ENCODE peak calls at places on chromosome 18, in nine cellular contexts. X is GM23338, L is K562, U is HCT116, V is GM12891, Q is SK-N-SH, K is H1, J is GM12892, O is HepG2. G is an unnamed sample.

GRCh38 chr18:35474884-35475283 is 22.9 kb downstream of the INO80C start:
- DNase-seq in X (no peak), L (no peak), U (no peak), V (no peak), Q (no peak), K (no peak), J (no peak), O (no peak), G (no peak)

GRCh38 chr18:75104483-75104882 is 104.5 kb downstream of the PTGR3 start:
- DNase-seq in X (no peak), L (no peak), U (no peak), V (no peak), Q (no peak), K (peak; percentile 11), J (no peak), O (no peak), G (no peak)

GRCh38 chr18:27713037-27713726 is 463.7 kb downstream of the CDH2 start:
- DNase-seq in X (peak; percentile 59), L (no peak), U (no peak), V (no peak), Q (no peak), K (no peak), J (no peak), O (no peak), G (no peak)

GRCh38 chr18:41767960-41768359 is 187.1 kb upstream of the PIK3C3 start:
- DNase-seq in X (peak; percentile 29), L (no peak), U (no peak), V (no peak), Q (peak; percentile 16), K (no peak), J (no peak), O (no peak), G (no peak)

GRCh38 chr18:42373584-42373983 is 418.6 kb downstream of the PIK3C3 start:
- DNase-seq in X (no peak), L (no peak), U (no peak), V (no peak), Q (no peak), K (no peak), J (no peak), O (no peak), G (no peak)

GRCh38 chr18:55524353-55525123 is 63.5 kb downstream of the TCF4 start:
- DNase-seq in X (peak; percentile 24), L (no peak), U (no peak), V (no peak), Q (no peak), K (no peak), J (no peak), O (no peak), G (no peak)

GRCh38 chr18:25351773-25352628 is at the start of gene ZNF521:
- DNase-seq in X (peak; percentile 88), L (peak; percentile 90), U (peak; percentile 18), V (peak; percentile 48), Q (peak; percentile 94), K (peak; percentile 86), J (peak; percentile 42), O (peak; percentile 40), G (peak; percentile 93)

GRCh38 chr18:55988537-55988936 is 400.5 kb upstream of the TCF4 start:
- DNase-seq in X (no peak), L (no peak), U (no peak), V (no peak), Q (no peak), K (no peak), J (no peak), O (no peak), G (no peak)

GRCh38 chr18:31750259-31750658 is 10.4 kb downstream of the SLC25A52 start:
- DNase-seq in X (no peak), L (no peak), U (no peak), V (no peak), Q (no peak), K (no peak), J (no peak), O (no peak), G (no peak)

GRCh38 chr18:3029215-3029972 is 16.4 kb upstream of the LPIN2 start:
- DNase-seq in X (no peak), L (peak; percentile 64), U (no peak), V (no peak), Q (no peak), K (no peak), J (no peak), O (no peak), G (no peak)

GRCh38 chr18:75105551-75106254 is 103.2 kb downstream of the PTGR3 start:
- DNase-seq in X (no peak), L (no peak), U (no peak), V (no peak), Q (no peak), K (peak; percentile 42), J (no peak), O (no peak), G (peak; percentile 40)

GRCh38 chr18:47206945-47207637 is 30.9 kb upstream of the IER3IP1 start:
- DNase-seq in X (peak; percentile 22), L (no peak), U (no peak), V (no peak), Q (no peak), K (no peak), J (no peak), O (no peak), G (no peak)

GRCh38 chr18:24388975-24389374 is 8.6 kb downstream of the OSBPL1A start:
- DNase-seq in X (no peak), L (no peak), U (no peak), V (no peak), Q (peak; percentile 44), K (no peak), J (no peak), O (no peak), G (no peak)

GRCh38 chr18:13136689-13137040 is 81.9 kb upstream of the LDLRAD4 start:
- DNase-seq in X (peak; percentile 70), L (no peak), U (no peak), V (no peak), Q (peak; percentile 82), K (peak; percentile 58), J (no peak), O (no peak), G (no peak)

GRCh38 chr18:27225947-27226481 is 40.9 kb upstream of the CHST9 start:
- DNase-seq in X (no peak), L (no peak), U (no peak), V (no peak), Q (no peak), K (no peak), J (no peak), O (no peak), G (no peak)

GRCh38 chr18:3688682-3689081 is 238.7 kb downstream of the TGIF1 start:
- DNase-seq in X (peak; percentile 69), L (no peak), U (no peak), V (no peak), Q (peak; percentile 42), K (no peak), J (no peak), O (no peak), G (no peak)

DNA sequence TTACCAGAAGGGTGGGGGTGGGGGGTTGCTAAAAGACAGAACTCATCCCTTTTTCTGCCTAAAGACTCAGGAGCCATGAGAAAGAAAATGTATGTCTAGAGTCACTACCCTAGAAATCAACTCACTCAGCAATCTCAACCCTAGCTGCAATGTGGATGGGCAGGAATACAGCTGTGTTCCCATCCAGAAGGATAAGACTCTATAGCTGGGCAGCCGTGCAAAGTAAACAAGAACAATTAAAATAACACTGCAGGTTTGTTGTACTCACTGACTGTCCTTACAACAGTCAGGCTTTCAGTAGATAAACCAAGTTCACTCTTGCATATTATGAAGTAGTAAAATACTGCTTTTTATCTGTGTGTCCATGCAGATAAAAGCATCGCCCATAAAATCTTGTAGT is 74.0 kb downstream of the ESCO1 start:
- DNase-seq in X (no peak), L (no peak), U (no peak), V (no peak), Q (no peak), K (no peak), J (no peak), O (no peak), G (no peak)
- TF ChIP-seq POLR2AphosphoS5 in X (no peak), L (no peak), U (no peak), V (no peak), Q (no peak), K (no peak), J (no peak), O (no peak), G (no peak)

DNA sequence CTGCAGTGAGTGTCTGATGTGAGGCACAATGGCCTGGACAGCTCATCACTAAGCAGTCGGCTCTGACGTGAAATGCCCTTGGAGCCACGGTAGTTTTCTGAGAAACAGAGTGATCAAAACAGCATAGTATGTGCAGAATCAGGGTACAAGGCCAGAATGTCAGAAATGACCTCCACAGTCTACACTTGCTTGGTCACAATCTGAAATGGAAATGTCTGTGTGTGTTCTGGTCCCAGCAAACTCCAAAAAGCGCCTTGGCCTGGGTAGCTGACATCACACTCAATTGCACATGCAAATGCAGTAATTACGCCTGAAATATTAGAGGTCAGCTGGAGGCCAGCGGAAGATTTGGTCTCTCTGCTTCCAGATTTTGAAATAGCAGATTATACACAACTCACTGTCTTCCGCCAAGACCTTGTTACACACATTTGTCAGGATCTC is 95.4 kb downstream of the CTAGE1 start:
- DNase-seq in X (no peak), L (no peak), U (no peak), V (no peak), Q (no peak), K (no peak), J (no peak), O (no peak), G (no peak)
- TF ChIP-seq POLR2AphosphoS5 in X (no peak), L (no peak), U (no peak), V (no peak), Q (no peak), K (no peak), J (no peak), O (no peak), G (no peak)

GRCh38 chr18:49618741-49619392 is 57.0 kb downstream of the LIPG start:
- DNase-seq in X (no peak), L (no peak), U (no peak), V (no peak), Q (no peak), K (no peak), J (no peak), O (no peak), G (no peak)

GRCh38 chr18:49619792-49620191 is 57.9 kb downstream of the LIPG start:
- DNase-seq in X (no peak), L (no peak), U (no peak), V (no peak), Q (no peak), K (no peak), J (no peak), O (no peak), G (no peak)

GRCh38 chr18:49617329-49617695 is 55.5 kb downstream of the LIPG start:
- DNase-seq in X (no peak), L (no peak), U (no peak), V (no peak), Q (no peak), K (no peak), J (no peak), O (no peak), G (no peak)

GRCh38 chr18:49616618-49617328 is 54.9 kb downstream of the LIPG start:
- DNase-seq in X (no peak), L (no peak), U (no peak), V (no peak), Q (no peak), K (no peak), J (no peak), O (no peak), G (no peak)

GRCh38 chr18:49617846-49618245 is 56.0 kb downstream of the LIPG start:
- DNase-seq in X (no peak), L (no peak), U (no peak), V (no peak), Q (no peak), K (no peak), J (no peak), O (no peak), G (no peak)
- TF ChIP-seq POLR2AphosphoS5 in X (no peak), L (no peak), U (no peak), V (no peak), Q (no peak), K (no peak), J (no peak), O (no peak), G (no peak)

GRCh38 chr18:7902399-7902839 is 335.3 kb downstream of the PTPRM start:
- DNase-seq in X (peak; percentile 11), L (no peak), U (no peak), V (no peak), Q (no peak), K (no peak), J (no peak), O (no peak), G (no peak)
- TF ChIP-seq POLR2AphosphoS5 in X (no peak), L (no peak), U (no peak), V (no peak), Q (no peak), K (no peak), J (no peak), O (no peak), G (no peak)